ENCODE peak calls at places on chromosomes 5 and 9, in six cellular contexts. H is cardiac muscle cell, K is breast epithelium, L is kidney, O is fibroblast of lung, I is neural progenitor cell. G is an unnamed sample. For H3K4me1, the result is how much of the 10 kb centered on the place peaks cover.

GRCh38 chr5:35902032-35902681 is 36.3 kb downstream of the CAPSL start:
- DNase-seq in H (peak), K (no peak), L (no peak), O (peak), I (no peak), G (no peak)

GRCh38 chr9:136345281-136346156 is 18.0 kb downstream of the DNLZ start:
- DNase-seq in H (peak), K (no peak), L (peak), O (peak), I (peak), G (peak)

GRCh38 chr5:386432-387341 is 56.3 kb upstream of the EXOC3 start:
- DNase-seq in H (peak), K (no peak), L (no peak), O (peak), I (no peak), G (no peak)

GRCh38 chr5:76788362-76788761 is 30.5 kb upstream of the F2RL1 start:
- DNase-seq in H (no peak), K (no peak), L (no peak), O (no peak), I (no peak), G (no peak)

GRCh38 chr5:144634138-144634537 is 463.5 kb downstream of the KCTD16 start:
- DNase-seq in H (no peak), K (no peak), L (no peak), O (no peak), I (no peak), G (no peak)

GRCh38 chr5:181088289-181088688 is 42.7 kb downstream of the OR2V1 start:
- DNase-seq in H (no peak), K (no peak), L (no peak), O (no peak), I (peak), G (no peak)

GRCh38 chr5:58012103-58012502 is 447.8 kb downstream of the PLK2 start:
- DNase-seq in H (no peak), K (no peak), L (no peak), O (no peak), I (no peak), G (no peak)

GRCh38 chr9:76574171-76574767 is 115.3 kb downstream of the GCNT1 start:
- DNase-seq in H (no peak), K (no peak), L (no peak), O (no peak), I (no peak), G (no peak)

GRCh38 chr9:117682955-117683710 is 21.1 kb upstream of the TLR4 start:
- DNase-seq in H (peak), K (no peak), L (no peak), O (no peak), I (no peak), G (no peak)

GRCh38 chr9:93178851-93179786 is 4.8 kb upstream of the WNK2 start:
- DNase-seq in H (no peak), K (no peak), L (no peak), O (no peak), I (no peak), G (no peak)

GRCh38 chr5:35029333-35029732 is 18.4 kb downstream of the AGXT2 start:
- DNase-seq in H (peak), K (no peak), L (no peak), O (peak), I (no peak), G (no peak)

GRCh38 chr5:67047180-67047579 is 149.4 kb downstream of the CD180 start:
- DNase-seq in H (no peak), K (peak), L (no peak), O (no peak), I (peak), G (peak)

GRCh38 chr9:25261445-25261844 is 416.8 kb downstream of the TUSC1 start:
- DNase-seq in H (no peak), K (no peak), L (no peak), O (no peak), I (no peak), G (no peak)

GRCh38 chr5:139745121-139745799 is 50.3 kb upstream of the PSD2 start:
- DNase-seq in H (peak), K (no peak), L (peak), O (peak), I (no peak), G (no peak)

GRCh38 chr9:85453850-85454249 is 287.9 kb downstream of the AGTPBP1 start:
- DNase-seq in H (no peak), K (no peak), L (no peak), O (no peak), I (no peak), G (no peak)

GRCh38 chr5:107700486-107700885 is 29.7 kb upstream of the EFNA5 start:
- DNase-seq in H (no peak), K (no peak), L (no peak), O (no peak), I (no peak), G (no peak)

GRCh38 chr9:78035369-78035993 is 3.9 kb upstream of the GNAQ start:
- DNase-seq in H (peak), K (no peak), L (no peak), O (peak), I (peak), G (peak)

GRCh38 chr5:172453206-172453985 is 929 bp downstream of the SH3PXD2B start:
- DNase-seq in H (peak), K (no peak), L (no peak), O (peak), I (peak), G (no peak)

GRCh38 chr5:76050131-76050530 is 33.1 kb upstream of the SV2C start:
- DNase-seq in H (no peak), K (no peak), L (no peak), O (no peak), I (no peak), G (no peak)

GRCh38 chr5:55994502-55994997 is at the start of gene IL6ST:
- DNase-seq in H (peak), K (peak), L (no peak), O (peak), I (no peak), G (peak)

GRCh38 chr5:147892696-147893296 is 13.5 kb downstream of the C5orf46 start:
- DNase-seq in H (no peak), K (peak), L (no peak), O (no peak), I (peak), G (no peak)

GRCh38 chr5:10635257-10635860 is 71.5 kb downstream of the ANKRD33B start:
- DNase-seq in H (peak), K (no peak), L (no peak), O (peak), I (no peak), G (no peak)

GRCh38 chr5:55599148-55600050 is 64.6 kb upstream of the PLPP1 start:
- DNase-seq in H (no peak), K (no peak), L (no peak), O (no peak), I (no peak), G (no peak)

GRCh38 chr5:6827815-6828214 is 114.6 kb downstream of the TENT4A start:
- DNase-seq in H (no peak), K (no peak), L (no peak), O (no peak), I (no peak), G (no peak)

GRCh38 chr9:97557606-97558095 is 56.2 kb downstream of the TMOD1 start:
- DNase-seq in H (peak), K (no peak), L (no peak), O (peak), I (no peak), G (peak)

GRCh38 chr9:86303316-86303975 is 21.1 kb upstream of the ISCA1 start:
- DNase-seq in H (peak), K (no peak), L (no peak), O (no peak), I (no peak), G (no peak)

DNA sequence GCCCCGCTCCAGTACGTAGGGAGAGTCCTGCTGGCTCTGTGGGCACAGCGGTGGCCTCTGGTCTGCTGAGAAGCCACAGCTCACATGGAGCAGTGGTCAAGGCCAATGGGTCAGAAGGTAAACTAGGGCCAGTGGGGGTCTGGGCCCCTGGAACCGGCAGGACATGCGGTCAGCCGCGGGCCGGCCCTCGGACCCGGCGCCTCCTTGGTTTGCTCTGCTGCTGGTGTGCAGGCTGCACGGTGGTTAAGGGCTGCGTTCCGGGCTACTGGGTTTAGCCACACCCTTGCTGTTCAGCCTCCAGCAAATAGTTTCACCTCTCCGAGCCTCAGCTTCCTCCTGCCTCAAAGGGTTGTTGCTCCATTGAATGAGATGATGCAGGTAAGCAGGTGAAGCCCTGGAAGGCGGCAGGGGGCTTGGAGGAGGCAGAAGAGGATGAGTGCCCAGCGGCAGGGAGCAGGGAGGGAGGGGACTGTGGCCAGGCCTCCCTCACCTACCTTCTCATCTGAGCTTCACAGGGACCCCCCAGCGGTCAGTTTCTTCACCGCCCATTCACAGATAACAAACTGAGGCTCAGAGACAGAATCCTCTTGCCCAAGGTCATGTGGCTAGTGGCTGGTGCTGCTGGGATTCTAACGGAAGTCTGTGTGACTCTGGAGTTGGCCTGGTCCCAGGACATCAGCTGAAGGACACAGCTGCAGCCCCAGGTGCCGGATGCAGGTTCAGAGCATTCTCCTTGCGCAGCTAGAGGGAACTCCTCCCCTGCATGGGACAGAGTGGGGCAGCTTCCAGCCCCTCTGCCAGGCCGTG is 3.7 kb upstream of the COL5A1 start:
- DNase-seq in H (no peak), K (no peak), L (peak), O (no peak), I (no peak), G (peak)
- H3K4me1 ChIP-seq in H (under half), K (under half), L (under half), O (under half), I (under half), G (under half)

DNA sequence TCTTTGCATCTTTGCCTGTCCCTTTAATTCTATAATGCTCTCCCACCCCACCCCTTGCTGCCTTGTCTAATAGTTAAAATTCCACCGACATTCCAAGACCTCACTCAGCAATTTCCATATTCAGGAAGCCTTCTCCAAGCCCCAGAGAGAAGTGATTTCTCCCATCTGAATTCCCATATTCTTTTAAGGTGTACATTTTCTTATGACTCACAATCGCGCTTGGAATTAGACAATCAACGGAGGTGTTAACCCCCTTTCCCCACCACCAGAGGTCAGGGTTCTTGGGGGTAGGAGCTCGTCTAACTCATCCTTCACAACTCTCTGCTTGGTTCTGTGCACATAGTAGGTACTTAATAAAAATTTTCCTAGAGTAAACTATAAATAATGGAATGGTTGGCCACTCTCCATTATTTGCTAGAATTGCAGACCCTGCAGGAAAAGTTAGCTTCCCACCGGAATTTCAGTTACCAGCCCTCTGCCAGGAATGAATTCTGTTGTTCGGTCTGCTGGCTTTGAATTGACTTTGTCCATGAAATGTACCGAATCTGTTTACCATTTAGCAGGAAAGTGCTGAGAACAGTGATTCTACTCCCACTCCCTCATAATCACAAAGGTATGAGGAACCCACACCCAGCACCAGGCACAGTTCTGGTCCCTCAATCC is 5.0 kb downstream of the KCNIP1 start:
- DNase-seq in H (no peak), K (no peak), L (no peak), O (no peak), I (no peak), G (no peak)
- H3K4me1 ChIP-seq in H (under half), K (under half), L (under half), O (under half), I (under half), G (under half)

DNA sequence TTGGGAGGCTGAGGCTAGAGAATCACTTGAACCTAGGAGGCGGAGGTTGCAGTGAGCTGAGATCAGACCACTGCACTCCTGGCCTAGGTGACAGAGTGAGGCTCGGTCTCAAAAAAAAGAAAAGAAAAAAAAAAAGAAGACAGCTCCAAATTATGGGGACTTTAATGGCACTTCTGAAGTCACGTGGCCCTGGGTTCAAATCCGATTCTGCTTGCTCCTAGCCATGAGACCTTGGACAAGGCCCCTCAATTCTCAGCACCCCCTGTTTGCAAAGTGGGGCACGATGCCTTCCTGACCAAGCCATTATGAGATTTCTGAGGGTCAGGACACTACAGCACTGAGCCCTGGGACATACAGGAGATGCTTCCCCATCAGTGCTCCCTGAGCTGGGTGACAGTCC is 1.1 kb upstream of the ENG start:
- DNase-seq in H (no peak), K (no peak), L (no peak), O (no peak), I (no peak), G (peak)
- H3K4me1 ChIP-seq in H (under half), K (under half), L (under half), O (under half), I (under half), G (under half)

DNA sequence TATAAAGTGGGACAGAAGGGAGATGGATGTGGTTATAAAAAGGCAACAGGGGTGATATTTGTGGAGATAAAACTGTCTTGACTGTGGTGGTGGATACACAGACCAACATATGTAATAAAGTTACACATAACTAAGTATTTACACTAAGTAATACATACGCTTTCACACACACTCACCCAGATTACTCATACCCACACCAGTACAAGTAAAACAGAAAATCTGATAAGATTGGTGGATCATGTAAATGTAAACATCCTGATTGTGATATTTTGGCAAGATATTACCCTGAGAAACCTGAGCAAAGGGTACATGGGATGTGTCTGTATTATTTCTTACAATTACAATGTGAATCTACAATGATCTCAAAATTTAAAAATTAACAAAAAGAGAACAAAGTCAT is 53.3 kb upstream of the SLIT3 start:
- DNase-seq in H (no peak), K (no peak), L (no peak), O (peak), I (no peak), G (no peak)
- H3K4me1 ChIP-seq in H (under half), K (under half), L (under half), O (under half), I (under half), G (under half)

DNA sequence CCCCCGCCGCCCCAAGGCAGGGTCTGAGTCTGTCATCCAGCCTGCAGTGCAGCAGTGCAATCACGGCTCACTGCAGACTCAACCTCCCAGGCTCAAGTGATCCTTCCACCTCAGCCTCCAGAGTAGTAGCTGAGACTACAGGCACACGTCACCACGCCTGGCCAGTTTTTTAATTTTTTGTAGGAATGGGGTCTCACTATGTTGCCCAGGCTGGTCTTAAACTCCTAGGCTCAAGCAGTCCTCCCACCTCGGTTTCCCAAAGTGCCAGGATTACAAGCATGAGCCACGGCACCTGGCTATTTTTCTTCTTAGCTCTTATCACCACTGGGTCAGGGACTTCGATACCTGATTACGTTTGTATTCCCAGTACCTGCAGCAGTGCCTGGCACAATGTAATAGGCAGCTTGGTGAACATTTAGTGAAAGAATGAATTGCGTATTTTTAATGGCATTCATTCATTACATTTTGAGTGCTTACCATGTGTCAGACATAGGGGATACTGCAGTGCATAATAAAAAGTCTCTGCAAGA is 10.3 kb downstream of the LARP1 start:
- DNase-seq in H (no peak), K (no peak), L (no peak), O (no peak), I (no peak), G (no peak)
- H3K4me1 ChIP-seq in H (half or more), K (under half), L (under half), O (under half), I (under half), G (half or more)

DNA sequence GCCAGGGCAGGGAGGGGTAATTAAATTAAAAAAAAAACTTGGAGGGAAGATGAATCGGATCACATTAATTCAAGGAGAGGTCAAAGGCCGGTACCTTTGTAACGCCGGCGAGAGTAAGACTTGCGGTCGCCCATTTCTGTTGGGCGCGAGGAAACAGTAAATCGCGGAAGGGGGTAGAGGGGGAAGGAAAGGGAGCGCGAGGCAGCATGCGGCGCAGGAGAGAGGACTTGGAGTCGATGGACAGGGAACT is 324 bp upstream of the RGMB start:
- DNase-seq in H (no peak), K (no peak), L (no peak), O (no peak), I (no peak), G (no peak)
- H3K4me1 ChIP-seq in H (under half), K (under half), L (under half), O (under half), I (under half), G (under half)

DNA sequence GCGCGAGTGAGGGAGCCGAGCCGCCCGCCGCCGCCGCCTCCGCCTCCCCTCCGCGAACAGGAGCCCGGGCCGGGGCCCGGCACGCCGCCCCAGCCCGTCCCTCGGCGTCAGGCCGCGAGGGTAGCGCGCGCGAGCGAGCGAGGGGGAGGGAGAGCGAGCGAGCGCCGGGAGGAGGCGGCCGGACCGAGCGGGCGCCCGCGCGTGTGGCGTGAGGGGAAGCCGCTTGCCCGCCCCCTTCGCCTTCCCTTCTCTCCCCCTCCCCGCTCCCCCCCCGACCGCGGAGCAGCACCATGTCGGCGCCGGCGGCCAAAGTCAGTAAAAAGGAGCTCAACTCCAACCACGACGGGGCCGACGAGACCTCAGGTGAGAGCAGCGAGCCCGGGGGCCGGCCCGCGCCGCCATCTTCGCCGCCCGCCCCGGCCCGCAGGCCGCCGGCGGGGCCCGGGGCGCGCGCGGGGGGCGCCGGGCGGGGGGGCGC is 310 bp downstream of the SET start:
- DNase-seq in H (no peak), K (no peak), L (no peak), O (peak), I (no peak), G (peak)
- H3K4me1 ChIP-seq in H (under half), K (under half), L (under half), O (under half), I (under half), G (under half)

G was measured in pancreas.